ENCODE peak calls at places on chromosomes 13 and 19, in six cellular contexts. V is fibroblast of lung, G is stomach, F is psoas muscle, D is GM23248, P is colonic mucosa. U is an unnamed sample.
A peak's percentile ranks its signal among the peaks of the same experiment; 100 is the strongest.

GRCh38 chr19:41399525-41399924 is 1.9 kb downstream of the BCKDHA start:
- DNase-seq in V (no peak), G (no peak), F (no peak), D (no peak), P (no peak), U (no peak)

GRCh38 chr19:11191273-11191755 is 6.0 kb downstream of the KANK2 start:
- DNase-seq in V (peak; percentile 47), G (peak; percentile 36), F (peak; percentile 91), D (peak; percentile 74), P (peak; percentile 58), U (peak; percentile 62)

GRCh38 chr13:93086329-93086728 is 140.3 kb upstream of the GPC6 start:
- DNase-seq in V (no peak), G (no peak), F (no peak), D (no peak), P (no peak), U (no peak)

GRCh38 chr19:10892256-10892655 is 20.9 kb downstream of the CARM1 start:
- DNase-seq in V (no peak), G (no peak), F (peak; percentile 92), D (no peak), P (no peak), U (no peak)

GRCh38 chr13:53124568-53125094 is 96.0 kb downstream of the OLFM4 start:
- DNase-seq in V (no peak), G (no peak), F (no peak), D (no peak), P (no peak), U (no peak)

GRCh38 chr13:59112375-59112774 is 1051.4 kb downstream of the DIAPH3 start:
- DNase-seq in V (peak; percentile 100), G (no peak), F (no peak), D (peak; percentile 36), P (no peak), U (peak; percentile 99)

GRCh38 chr13:66562054-66562453 is 668.1 kb downstream of the PCDH9 start:
- DNase-seq in V (no peak), G (no peak), F (no peak), D (no peak), P (no peak), U (no peak)

GRCh38 chr13:21478881-21479808 is 20.0 kb upstream of the ZDHHC20 start:
- DNase-seq in V (peak; percentile 65), G (no peak), F (no peak), D (peak; percentile 77), P (peak; percentile 68), U (peak; percentile 28)

GRCh38 chr19:6041071-6041470 is 63.1 kb upstream of the RANBP3 start:
- DNase-seq in V (no peak), G (no peak), F (no peak), D (no peak), P (no peak), U (no peak)

GRCh38 chr19:54607782-54608150 is 14.3 kb downstream of the LILRA1 start:
- DNase-seq in V (no peak), G (no peak), F (no peak), D (no peak), P (no peak), U (no peak)

GRCh38 chr13:77745784-77746183 is 48.3 kb downstream of the SLAIN1 start:
- DNase-seq in V (no peak), G (no peak), F (no peak), D (no peak), P (no peak), U (no peak)

GRCh38 chr19:7191946-7192691 is 102.1 kb downstream of the INSR start:
- DNase-seq in V (no peak), G (no peak), F (no peak), D (peak; percentile 57), P (no peak), U (no peak)

GRCh38 chr13:101631403-101631802 is 178.9 kb downstream of the ITGBL1 start:
- DNase-seq in V (no peak), G (no peak), F (no peak), D (no peak), P (no peak), U (no peak)

GRCh38 chr19:23116802-23117571 is at the start of gene ZNF730:
- DNase-seq in V (peak; percentile 83), G (no peak), F (peak; percentile 71), D (peak; percentile 78), P (peak; percentile 53), U (peak; percentile 59)

GRCh38 chr13:45333973-45334922 is 6.7 kb downstream of the TPT1 start:
- DNase-seq in V (peak; percentile 74), G (no peak), F (no peak), D (peak; percentile 48), P (no peak), U (no peak)

GRCh38 chr13:49370390-49370789 is 73.5 kb downstream of the CAB39L start:
- DNase-seq in V (no peak), G (no peak), F (no peak), D (no peak), P (no peak), U (no peak)

GRCh38 chr19:4012092-4012974 is 4.8 kb downstream of the PIAS4 start:
- DNase-seq in V (no peak), G (peak; percentile 87), F (no peak), D (no peak), P (peak; percentile 44), U (no peak)

GRCh38 chr13:32430018-32430747 is 2.3 kb upstream of the N4BP2L1 start:
- DNase-seq in V (no peak), G (no peak), F (no peak), D (no peak), P (no peak), U (no peak)

GRCh38 chr13:76822691-76823267 is 63.4 kb downstream of the KCTD12 start:
- DNase-seq in V (peak; percentile 17), G (no peak), F (no peak), D (peak; percentile 74), P (no peak), U (no peak)

GRCh38 chr13:39870197-39870746 is 214.8 kb downstream of the COG6 start:
- DNase-seq in V (no peak), G (no peak), F (no peak), D (peak; percentile 7), P (no peak), U (no peak)

GRCh38 chr19:58559275-58560006 is 1.0 kb upstream of the UBE2M start:
- DNase-seq in V (peak; percentile 92), G (peak; percentile 88), F (peak; percentile 96), D (peak; percentile 94), P (peak; percentile 94), U (peak; percentile 75)

DNA sequence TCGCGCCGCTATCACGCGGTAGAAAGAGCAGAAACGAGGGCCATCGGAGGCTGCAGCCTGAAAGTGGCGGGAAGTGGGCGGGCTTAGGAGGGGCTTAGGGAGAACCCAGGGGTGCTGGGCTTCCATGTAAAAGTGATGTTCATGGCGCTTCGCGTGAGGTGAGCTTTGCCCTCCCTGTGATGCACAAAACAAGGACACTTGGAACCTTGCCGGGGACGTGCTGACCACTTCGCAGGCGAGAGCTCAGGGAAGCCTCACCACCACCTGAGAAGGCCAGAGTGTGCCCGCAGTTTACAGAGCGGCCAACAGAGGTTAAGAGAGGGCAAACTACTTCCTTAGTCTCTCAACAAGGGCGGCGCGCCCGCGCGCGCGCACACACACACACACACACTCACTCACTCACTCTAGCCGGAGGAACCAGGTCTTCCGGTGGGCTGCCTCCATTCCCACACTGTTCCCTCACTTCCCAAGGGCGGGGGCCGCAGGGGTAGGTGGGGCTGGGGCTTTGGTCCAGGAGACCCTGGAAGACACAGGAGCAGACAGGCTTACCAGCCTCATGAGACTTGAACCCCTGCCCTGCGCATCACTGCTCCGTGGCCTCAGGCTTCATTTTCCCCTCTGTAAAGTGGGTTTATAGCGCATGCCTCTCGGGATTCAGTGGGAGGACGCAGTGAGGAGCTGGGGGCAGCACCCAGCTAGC is 716 bp downstream of the GAPDHS start:
- DNase-seq in V (peak; percentile 26), G (peak; percentile 55), F (peak; percentile 64), D (peak; percentile 48), P (no peak), U (no peak)
- H3K4me3 ChIP-seq in V (no peak overlapping the region), G (peak overlapping the region; percentile 7), F (no peak overlapping the region), D (peak overlapping the region; percentile 22), P (no peak overlapping the region), U (peak overlapping the region; percentile 12)

DNA sequence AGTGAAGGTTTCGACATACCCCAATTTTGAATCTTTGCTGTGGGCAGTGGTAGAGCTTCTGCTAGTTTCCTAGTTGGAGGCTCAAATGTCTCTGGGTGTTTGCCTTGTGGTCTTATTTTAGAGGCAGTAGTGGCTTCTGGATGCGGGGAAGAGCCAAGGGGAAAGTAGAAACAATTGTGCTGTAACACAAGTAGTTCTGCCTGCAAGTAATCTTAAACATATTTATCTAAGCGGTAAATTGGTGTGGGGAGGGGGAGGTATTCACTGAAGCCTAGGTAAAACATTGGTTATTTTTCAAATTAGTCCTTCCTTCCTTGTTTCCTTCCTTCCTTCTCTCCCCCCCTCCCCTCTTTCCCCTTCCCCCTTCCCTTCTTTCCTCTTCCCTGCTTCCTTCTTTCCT is at the start of gene PCDH20:
- DNase-seq in V (no peak), G (no peak), F (no peak), D (no peak), P (no peak), U (no peak)
- H3K4me3 ChIP-seq in V (no peak within 1 kb of the TSS), G (peak within 1 kb of the TSS; percentile 52), F (peak within 1 kb of the TSS; percentile 33), D (no peak within 1 kb of the TSS), P (peak within 1 kb of the TSS; percentile 35), U (peak within 1 kb of the TSS; percentile 24)

DNA sequence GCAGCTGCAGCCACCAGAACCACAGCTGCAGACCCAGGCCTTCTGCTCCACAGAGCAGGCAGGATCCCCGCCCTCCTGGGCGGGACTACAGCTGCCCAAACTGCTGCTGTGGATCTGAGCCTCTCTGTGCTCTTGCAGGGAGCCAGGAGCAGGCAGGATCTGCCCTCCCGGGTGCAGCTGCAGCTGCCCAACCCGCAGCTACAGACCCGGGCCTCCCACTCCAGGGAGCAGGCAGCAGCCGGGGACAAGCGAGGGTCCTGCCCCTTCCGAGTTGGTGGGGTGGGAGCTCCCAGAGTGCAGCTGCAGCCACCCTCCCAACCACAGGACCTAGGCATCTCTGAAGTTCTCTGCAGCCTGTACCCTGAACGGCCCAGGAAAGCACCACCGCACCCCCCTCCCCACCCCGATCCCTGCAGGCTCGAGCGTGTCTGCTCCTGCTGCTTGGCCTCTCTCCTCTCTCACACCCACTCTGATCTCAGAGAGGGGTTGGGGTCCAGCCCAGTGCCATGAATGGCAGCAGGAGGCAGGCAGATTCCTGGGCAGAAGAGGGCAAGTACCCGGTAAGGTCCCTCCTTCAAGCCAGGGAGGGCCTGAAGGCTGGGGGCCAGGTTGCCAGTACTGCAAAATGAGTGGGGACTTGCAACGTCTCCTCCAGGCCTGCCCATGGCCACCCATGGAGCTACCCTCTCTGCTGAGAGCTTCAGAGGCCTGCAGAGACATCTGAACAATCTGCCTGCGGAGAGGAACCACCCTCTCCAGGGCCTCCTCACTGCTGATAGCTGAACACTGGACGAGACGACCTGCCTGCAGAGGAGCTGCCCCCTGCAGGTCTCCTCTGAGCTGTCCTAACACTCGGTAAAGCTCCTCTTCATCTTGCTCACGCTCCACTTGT is 16.4 kb upstream of the EMP3 start:
- DNase-seq in V (no peak), G (no peak), F (no peak), D (no peak), P (no peak), U (no peak)
- H3K4me3 ChIP-seq in V (no peak overlapping the region), G (no peak overlapping the region), F (no peak overlapping the region), D (no peak overlapping the region), P (no peak overlapping the region), U (no peak overlapping the region)

GRCh38 chr13:112709825-112710783 is 20.3 kb downstream of the ATP11A start:
- DNase-seq in V (no peak), G (peak; percentile 17), F (peak; percentile 38), D (no peak), P (no peak), U (no peak)

GRCh38 chr13:112711528-112712265 is 21.9 kb downstream of the ATP11A start:
- DNase-seq in V (peak; percentile 98), G (peak; percentile 74), F (peak; percentile 87), D (peak; percentile 98), P (peak; percentile 75), U (peak; percentile 92)

GRCh38 chr13:112712451-112712881 is 22.6 kb downstream of the ATP11A start:
- DNase-seq in V (no peak), G (no peak), F (peak; percentile 47), D (no peak), P (no peak), U (no peak)

GRCh38 chr13:112708560-112709240 is 18.9 kb downstream of the ATP11A start:
- DNase-seq in V (no peak), G (no peak), F (peak; percentile 27), D (no peak), P (no peak), U (no peak)

GRCh38 chr13:112710855-112711527 is 21.2 kb downstream of the ATP11A start:
- DNase-seq in V (no peak), G (no peak), F (peak; percentile 59), D (no peak), P (no peak), U (no peak)
- H3K4me3 ChIP-seq in V (peak overlapping the region; percentile 6), G (peak overlapping the region; percentile 7), F (peak overlapping the region; percentile 48), D (peak overlapping the region; percentile 61), P (no peak overlapping the region), U (peak overlapping the region; percentile 27)

U was measured in skeletal muscle cell.